ENCODE peak calls at places on chromosomes 12 and 14, in eight cellular contexts. E, O, Z, F, A, U, L and G are unnamed samples.

GRCh38 chr12:110689002-110689600 is at the start of gene HVCN1:
- DNase-seq in E (peak; percentile 9), O (peak; percentile 33), Z (peak; percentile 29), F (no peak), A (no peak), U (peak; percentile 47), L (peak; percentile 53), G (no peak)

GRCh38 chr12:112018571-112019237 is 5.5 kb downstream of the ERP29 start:
- DNase-seq in E (peak; percentile 80), O (peak; percentile 19), Z (no peak), F (no peak), A (no peak), U (peak; percentile 31), L (peak; percentile 85), G (peak; percentile 58)

GRCh38 chr12:39272934-39273770 is 169.8 kb downstream of the KIF21A start:
- DNase-seq in E (peak; percentile 47), O (peak; percentile 56), Z (peak; percentile 36), F (peak; percentile 6), A (no peak), U (peak; percentile 76), L (peak; percentile 66), G (peak; percentile 36)

GRCh38 chr12:47838286-47838931 is 18.7 kb upstream of the HDAC7 start:
- DNase-seq in E (peak; percentile 35), O (peak; percentile 61), Z (peak; percentile 54), F (no peak), A (no peak), U (peak; percentile 65), L (peak; percentile 71), G (peak; percentile 44)

GRCh38 chr12:108468149-108468968 is 46.7 kb upstream of the FICD start:
- DNase-seq in E (peak; percentile 33), O (peak; percentile 40), Z (peak; percentile 7), F (no peak), A (no peak), U (peak; percentile 61), L (peak; percentile 56), G (peak; percentile 17)

GRCh38 chr12:114186241-114187002 is 219.5 kb downstream of the TBX5 start:
- DNase-seq in E (no peak), O (no peak), Z (no peak), F (peak; percentile 80), A (peak; percentile 72), U (no peak), L (no peak), G (no peak)

GRCh38 chr12:94686834-94687628 is 36.7 kb upstream of the TMCC3 start:
- DNase-seq in E (no peak), O (peak; percentile 63), Z (no peak), F (no peak), A (no peak), U (no peak), L (no peak), G (no peak)

GRCh38 chr12:46590991-46591703 is 218.6 kb upstream of the SLC38A2 start:
- DNase-seq in E (no peak), O (no peak), Z (no peak), F (no peak), A (no peak), U (no peak), L (no peak), G (no peak)

GRCh38 chr12:67482751-67483661 is 165.5 kb upstream of the DYRK2 start:
- DNase-seq in E (peak; percentile 64), O (no peak), Z (peak; percentile 58), F (no peak), A (peak; percentile 25), U (peak; percentile 84), L (peak; percentile 59), G (peak; percentile 82)

GRCh38 chr12:93137656-93138612 is 208.8 kb upstream of the EEA1 start:
- DNase-seq in E (peak; percentile 73), O (peak; percentile 51), Z (no peak), F (no peak), A (no peak), U (peak; percentile 61), L (peak; percentile 95), G (peak; percentile 84)

GRCh38 chr14:105485720-105486332 is 860 bp upstream of the CRIP1 start:
- DNase-seq in E (no peak), O (peak; percentile 58), Z (peak; percentile 47), F (no peak), A (no peak), U (peak; percentile 65), L (no peak), G (no peak)

GRCh38 chr12:113837528-113838296 is 128.4 kb downstream of the RBM19 start:
- DNase-seq in E (no peak), O (no peak), Z (no peak), F (no peak), A (no peak), U (no peak), L (no peak), G (no peak)

GRCh38 chr12:110316861-110317260 is 35.8 kb downstream of the ATP2A2 start:
- DNase-seq in E (peak; percentile 77), O (no peak), Z (no peak), F (no peak), A (no peak), U (peak; percentile 54), L (peak; percentile 92), G (peak; percentile 92)

GRCh38 chr12:51836012-51836832 is 12.3 kb downstream of the FIGNL2 start:
- DNase-seq in E (no peak), O (no peak), Z (no peak), F (no peak), A (no peak), U (no peak), L (peak; percentile 40), G (no peak)

GRCh38 chr14:61620130-61620946 is 75.0 kb upstream of the HIF1A start:
- DNase-seq in E (peak; percentile 93), O (peak; percentile 50), Z (peak; percentile 68), F (no peak), A (no peak), U (peak; percentile 76), L (peak; percentile 95), G (peak; percentile 98)

GRCh38 chr14:95098984-95099599 is 58.2 kb downstream of the DICER1 start:
- DNase-seq in E (peak; percentile 62), O (peak; percentile 39), Z (peak; percentile 24), F (peak; percentile 6), A (no peak), U (peak; percentile 58), L (peak; percentile 88), G (peak; percentile 81)